ENCODE peak calls at places on chromosomes 7 and 10, in six cellular contexts. One of them, this sample, is unnamed.

GRCh38 chr10:130042386-130042785 is 68.2 kb downstream of the C10orf143 start:
- DNase-seq in upper lobe of right lung: peak
- DNase-seq in Calu3: no peak
- DNase-seq in fibroblast of villous mesenchyme: no peak
- DNase-seq in suprapubic skin: no peak
- DNase-seq in neural crest cell: no peak
- DNase-seq in this sample: no peak

GRCh38 chr7:27158436-27159277 is 2.2 kb upstream of the HOXA7 start:
- DNase-seq in Calu3: no peak
- DNase-seq in fibroblast of villous mesenchyme: no peak
- DNase-seq in neural crest cell: no peak
- DNase-seq in upper lobe of right lung: peak
- DNase-seq in suprapubic skin: peak
- DNase-seq in this sample: no peak

GRCh38 chr7:1668486-1668931 is 1.6 kb upstream of the ELFN1 start:
- DNase-seq in upper lobe of right lung: peak
- DNase-seq in neural crest cell: no peak
- DNase-seq in Calu3: no peak
- DNase-seq in suprapubic skin: peak
- DNase-seq in fibroblast of villous mesenchyme: no peak
- DNase-seq in this sample: no peak

GRCh38 chr10:124320778-124321432 is 97.8 kb downstream of the OAT start:
- DNase-seq in upper lobe of right lung: peak
- DNase-seq in fibroblast of villous mesenchyme: no peak
- DNase-seq in neural crest cell: no peak
- DNase-seq in Calu3: no peak
- DNase-seq in suprapubic skin: no peak
- DNase-seq in this sample: no peak

GRCh38 chr10:104824378-104825006 is 183.4 kb downstream of the SORCS3 start:
- DNase-seq in upper lobe of right lung: no peak
- DNase-seq in neural crest cell: peak
- DNase-seq in Calu3: peak
- DNase-seq in suprapubic skin: no peak
- DNase-seq in fibroblast of villous mesenchyme: peak
- DNase-seq in this sample: peak

GRCh38 chr10:58473966-58474365 is 38.7 kb upstream of the BICC1 start:
- DNase-seq in Calu3: no peak
- DNase-seq in neural crest cell: no peak
- DNase-seq in suprapubic skin: no peak
- DNase-seq in upper lobe of right lung: no peak
- DNase-seq in fibroblast of villous mesenchyme: no peak
- DNase-seq in this sample: no peak

GRCh38 chr7:79420464-79420863 is 33.0 kb downstream of the MAGI2 start:
- DNase-seq in suprapubic skin: no peak
- DNase-seq in upper lobe of right lung: no peak
- DNase-seq in Calu3: no peak
- DNase-seq in neural crest cell: no peak
- DNase-seq in fibroblast of villous mesenchyme: peak
- DNase-seq in this sample: no peak

GRCh38 chr10:26721561-26721960 is 24.1 kb downstream of the PDSS1 start:
- DNase-seq in Calu3: no peak
- DNase-seq in suprapubic skin: no peak
- DNase-seq in fibroblast of villous mesenchyme: no peak
- DNase-seq in upper lobe of right lung: no peak
- DNase-seq in neural crest cell: no peak
- DNase-seq in this sample: no peak

GRCh38 chr10:100810091-100810834 is 64.9 kb downstream of the PAX2 start:
- DNase-seq in upper lobe of right lung: peak
- DNase-seq in fibroblast of villous mesenchyme: no peak
- DNase-seq in Calu3: no peak
- DNase-seq in suprapubic skin: no peak
- DNase-seq in neural crest cell: no peak
- DNase-seq in this sample: no peak

GRCh38 chr10:7507887-7508726 is 97.3 kb upstream of the SFMBT2 start:
- DNase-seq in suprapubic skin: no peak
- DNase-seq in upper lobe of right lung: no peak
- DNase-seq in neural crest cell: no peak
- DNase-seq in Calu3: no peak
- DNase-seq in fibroblast of villous mesenchyme: no peak
- DNase-seq in this sample: no peak

GRCh38 chr10:61280303-61280702 is 172.9 kb downstream of the TMEM26 start:
- DNase-seq in suprapubic skin: no peak
- DNase-seq in Calu3: no peak
- DNase-seq in neural crest cell: no peak
- DNase-seq in upper lobe of right lung: no peak
- DNase-seq in fibroblast of villous mesenchyme: peak
- DNase-seq in this sample: no peak

GRCh38 chr7:128217030-128217805 is 23.9 kb upstream of the LEP start:
- DNase-seq in neural crest cell: no peak
- DNase-seq in fibroblast of villous mesenchyme: peak
- DNase-seq in Calu3: no peak
- DNase-seq in suprapubic skin: no peak
- DNase-seq in upper lobe of right lung: peak
- DNase-seq in this sample: no peak

GRCh38 chr7:115099906-115100305 is 178.0 kb downstream of the MDFIC start:
- DNase-seq in upper lobe of right lung: no peak
- DNase-seq in Calu3: peak
- DNase-seq in fibroblast of villous mesenchyme: peak
- DNase-seq in suprapubic skin: no peak
- DNase-seq in neural crest cell: no peak
- DNase-seq in this sample: no peak

GRCh38 chr7:134513169-134513752 is 14.1 kb upstream of the AKR1B10 start:
- DNase-seq in upper lobe of right lung: no peak
- DNase-seq in Calu3: peak
- DNase-seq in suprapubic skin: no peak
- DNase-seq in neural crest cell: peak
- DNase-seq in fibroblast of villous mesenchyme: peak
- DNase-seq in this sample: peak

GRCh38 chr7:40918701-40919271 is 784.0 kb downstream of the SUGCT start:
- DNase-seq in Calu3: no peak
- DNase-seq in suprapubic skin: no peak
- DNase-seq in neural crest cell: no peak
- DNase-seq in fibroblast of villous mesenchyme: peak
- DNase-seq in upper lobe of right lung: no peak
- DNase-seq in this sample: no peak

GRCh38 chr10:76085773-76086570 is 654.5 kb downstream of the LRMDA start:
- DNase-seq in neural crest cell: no peak
- DNase-seq in suprapubic skin: no peak
- DNase-seq in fibroblast of villous mesenchyme: peak
- DNase-seq in Calu3: no peak
- DNase-seq in upper lobe of right lung: no peak
- DNase-seq in this sample: no peak

GRCh38 chr10:79285315-79286185 is 61.7 kb upstream of the PPIF start:
- DNase-seq in suprapubic skin: no peak
- DNase-seq in Calu3: no peak
- DNase-seq in fibroblast of villous mesenchyme: no peak
- DNase-seq in upper lobe of right lung: no peak
- DNase-seq in neural crest cell: no peak
- DNase-seq in this sample: no peak

GRCh38 chr7:131931368-131931767 is 374.9 kb upstream of the PODXL start:
- DNase-seq in neural crest cell: no peak
- DNase-seq in Calu3: no peak
- DNase-seq in suprapubic skin: no peak
- DNase-seq in upper lobe of right lung: no peak
- DNase-seq in fibroblast of villous mesenchyme: no peak
- DNase-seq in this sample: no peak

GRCh38 chr7:131932271-131932670 is 375.8 kb upstream of the PODXL start:
- DNase-seq in Calu3: no peak
- DNase-seq in fibroblast of villous mesenchyme: no peak
- DNase-seq in upper lobe of right lung: no peak
- DNase-seq in suprapubic skin: no peak
- DNase-seq in neural crest cell: no peak
- DNase-seq in this sample: no peak

GRCh38 chr7:131924857-131925256 is 368.4 kb upstream of the PODXL start:
- DNase-seq in fibroblast of villous mesenchyme: no peak
- DNase-seq in neural crest cell: no peak
- DNase-seq in suprapubic skin: no peak
- DNase-seq in upper lobe of right lung: no peak
- DNase-seq in Calu3: no peak
- DNase-seq in this sample: no peak

DNA sequence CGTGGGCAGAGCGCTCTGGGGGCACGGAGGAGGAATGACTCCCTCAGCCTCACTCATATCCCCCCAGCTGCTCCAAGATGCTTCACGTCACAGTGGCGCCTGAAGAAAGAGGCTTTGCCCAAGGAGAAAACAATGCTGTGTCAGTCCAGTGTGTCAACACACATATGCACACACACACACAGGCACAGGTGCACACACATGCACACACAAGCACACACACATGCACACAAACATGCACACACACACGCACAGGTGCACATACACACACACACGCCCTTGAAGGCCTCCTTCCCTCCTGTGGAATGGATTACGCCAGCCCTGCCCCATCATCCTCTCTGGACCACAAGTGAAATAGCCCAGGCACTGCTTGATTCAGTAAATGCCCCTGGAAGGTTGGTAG is 371.3 kb upstream of the PODXL start:
- DNase-seq in fibroblast of villous mesenchyme: no peak
- DNase-seq in upper lobe of right lung: no peak
- DNase-seq in Calu3: no peak
- DNase-seq in neural crest cell: no peak
- DNase-seq in suprapubic skin: no peak
- DNase-seq in this sample: no peak
- TF ChIP-seq CTCF in fibroblast of villous mesenchyme: no peak
- TF ChIP-seq CTCF in upper lobe of right lung: no peak
- TF ChIP-seq CTCF in Calu3: no peak
- TF ChIP-seq CTCF in neural crest cell: no peak
- TF ChIP-seq CTCF in suprapubic skin: no peak
- TF ChIP-seq CTCF in this sample: no peak

GRCh38 chr10:47264797-47265281 is 35.2 kb upstream of the GDF10 start:
- DNase-seq in suprapubic skin: no peak
- DNase-seq in Calu3: no peak
- DNase-seq in upper lobe of right lung: peak
- DNase-seq in fibroblast of villous mesenchyme: no peak
- DNase-seq in neural crest cell: no peak
- DNase-seq in this sample: no peak
- TF ChIP-seq CTCF in suprapubic skin: no peak
- TF ChIP-seq CTCF in Calu3: no peak
- TF ChIP-seq CTCF in upper lobe of right lung: no peak
- TF ChIP-seq CTCF in fibroblast of villous mesenchyme: no peak
- TF ChIP-seq CTCF in neural crest cell: no peak
- TF ChIP-seq CTCF in this sample: no peak

GRCh38 chr10:34722404-34722803 is 92.7 kb downstream of the PARD3 start:
- DNase-seq in neural crest cell: no peak
- DNase-seq in upper lobe of right lung: no peak
- DNase-seq in fibroblast of villous mesenchyme: no peak
- DNase-seq in Calu3: no peak
- DNase-seq in suprapubic skin: no peak
- DNase-seq in this sample: no peak
- TF ChIP-seq CTCF in neural crest cell: no peak
- TF ChIP-seq CTCF in upper lobe of right lung: no peak
- TF ChIP-seq CTCF in fibroblast of villous mesenchyme: no peak
- TF ChIP-seq CTCF in Calu3: no peak
- TF ChIP-seq CTCF in suprapubic skin: no peak
- TF ChIP-seq CTCF in this sample: no peak

GRCh38 chr7:142481548-142481947 is 223.7 kb upstream of the PRSS58 start:
- DNase-seq in Calu3: no peak
- DNase-seq in neural crest cell: no peak
- DNase-seq in fibroblast of villous mesenchyme: no peak
- DNase-seq in upper lobe of right lung: no peak
- DNase-seq in suprapubic skin: no peak
- DNase-seq in this sample: no peak
- TF ChIP-seq CTCF in Calu3: no peak
- TF ChIP-seq CTCF in neural crest cell: peak
- TF ChIP-seq CTCF in fibroblast of villous mesenchyme: no peak
- TF ChIP-seq CTCF in upper lobe of right lung: no peak
- TF ChIP-seq CTCF in suprapubic skin: no peak
- TF ChIP-seq CTCF in this sample: no peak

GRCh38 chr10:44977287-44978212 is 1.1 kb downstream of the DEPP1 start:
- DNase-seq in Calu3: no peak
- DNase-seq in fibroblast of villous mesenchyme: no peak
- DNase-seq in upper lobe of right lung: no peak
- DNase-seq in neural crest cell: no peak
- DNase-seq in suprapubic skin: peak
- DNase-seq in this sample: no peak

GRCh38 chr10:44979281-44980181 is 922 bp upstream of the DEPP1 start:
- DNase-seq in upper lobe of right lung: no peak
- DNase-seq in suprapubic skin: peak
- DNase-seq in neural crest cell: no peak
- DNase-seq in Calu3: no peak
- DNase-seq in fibroblast of villous mesenchyme: no peak
- DNase-seq in this sample: no peak

GRCh38 chr10:44978213-44978569 is 418 bp downstream of the DEPP1 start:
- DNase-seq in upper lobe of right lung: no peak
- DNase-seq in suprapubic skin: no peak
- DNase-seq in neural crest cell: no peak
- DNase-seq in fibroblast of villous mesenchyme: no peak
- DNase-seq in Calu3: no peak
- DNase-seq in this sample: no peak

GRCh38 chr10:44980309-44981171 is 1.9 kb upstream of the DEPP1 start:
- DNase-seq in Calu3: no peak
- DNase-seq in neural crest cell: no peak
- DNase-seq in upper lobe of right lung: no peak
- DNase-seq in fibroblast of villous mesenchyme: no peak
- DNase-seq in suprapubic skin: peak
- DNase-seq in this sample: no peak

DNA sequence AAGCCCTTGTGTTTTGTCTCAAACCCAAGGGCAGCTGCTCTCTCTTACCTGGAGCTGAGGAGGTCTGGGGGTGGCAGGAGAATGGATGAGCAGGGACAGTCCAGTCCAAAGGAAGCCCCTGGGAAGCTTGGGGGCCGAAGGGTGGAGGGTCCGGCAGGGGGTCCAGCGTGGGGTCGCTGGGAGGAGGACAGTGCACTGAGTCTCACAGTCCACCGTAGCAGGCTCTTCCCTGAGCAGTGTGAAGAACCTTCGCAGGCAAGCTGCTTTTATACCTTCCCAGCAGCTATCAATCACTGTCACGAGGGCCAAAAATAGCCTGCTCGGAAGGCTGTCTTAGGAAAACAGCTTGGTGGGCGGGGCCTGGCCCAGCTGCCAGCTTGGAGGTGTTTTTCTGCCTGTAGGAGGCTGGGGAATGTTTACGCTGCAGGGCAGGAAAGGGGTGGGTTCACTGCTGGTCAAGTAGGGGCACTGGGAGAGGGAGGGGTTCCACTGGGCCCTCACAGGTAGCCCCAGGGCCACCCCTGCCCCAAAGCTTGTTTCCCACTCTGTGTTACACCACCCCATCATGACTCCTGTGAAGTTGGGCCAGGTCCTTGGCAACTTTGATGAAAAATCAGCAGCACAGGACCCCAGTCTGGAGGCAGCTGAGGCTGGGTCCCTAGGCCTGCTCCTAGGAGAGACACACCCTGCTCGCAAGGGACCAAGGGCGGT is at the start of gene DEPP1:
- DNase-seq in Calu3: peak
- DNase-seq in upper lobe of right lung: peak
- DNase-seq in neural crest cell: peak
- DNase-seq in suprapubic skin: peak
- DNase-seq in fibroblast of villous mesenchyme: peak
- DNase-seq in this sample: peak
- TF ChIP-seq CTCF in Calu3: peak
- TF ChIP-seq CTCF in upper lobe of right lung: no peak
- TF ChIP-seq CTCF in neural crest cell: peak
- TF ChIP-seq CTCF in suprapubic skin: peak
- TF ChIP-seq CTCF in fibroblast of villous mesenchyme: no peak
- TF ChIP-seq CTCF in this sample: no peak

This sample was measured in endothelial cell.